ENCODE peak calls at places on chromosome 10, in four cellular contexts. One of them, this sample, is unnamed. For H3K4me1, the result is how much of the 10 kb centered on the place peaks cover.

GRCh38 chr10:93859049-93859655 is 34.6 kb upstream of the SLC35G1 start:
- DNase-seq in H1: no peak
- DNase-seq in stomach: no peak
- DNase-seq in transverse colon: no peak
- DNase-seq in this sample: no peak

GRCh38 chr10:89521368-89521767 is 14.0 kb downstream of the SLC16A12 start:
- DNase-seq in H1: no peak
- DNase-seq in stomach: no peak
- DNase-seq in transverse colon: no peak
- DNase-seq in this sample: no peak

GRCh38 chr10:70299876-70300275 is 16.1 kb upstream of the NPFFR1 start:
- DNase-seq in H1: no peak
- DNase-seq in stomach: no peak
- DNase-seq in transverse colon: no peak
- DNase-seq in this sample: no peak

GRCh38 chr10:61487506-61487905 is 34.3 kb upstream of the TMEM26 start:
- DNase-seq in H1: no peak
- DNase-seq in stomach: no peak
- DNase-seq in transverse colon: no peak
- DNase-seq in this sample: no peak

GRCh38 chr10:29694121-29694520 is 59.4 kb upstream of the SVIL start:
- DNase-seq in H1: no peak
- DNase-seq in stomach: no peak
- DNase-seq in transverse colon: no peak
- DNase-seq in this sample: no peak

GRCh38 chr10:110724937-110725336 is 80.8 kb downstream of the RBM20 start:
- DNase-seq in H1: no peak
- DNase-seq in stomach: no peak
- DNase-seq in transverse colon: no peak
- DNase-seq in this sample: no peak

GRCh38 chr10:34311679-34312078 is 503.4 kb downstream of the PARD3 start:
- DNase-seq in H1: no peak
- DNase-seq in stomach: no peak
- DNase-seq in transverse colon: no peak
- DNase-seq in this sample: no peak

GRCh38 chr10:75398630-75399460 is 2.7 kb downstream of the ZNF503 start:
- DNase-seq in H1: peak
- DNase-seq in stomach: peak
- DNase-seq in transverse colon: peak
- DNase-seq in this sample: no peak

GRCh38 chr10:16441106-16441850 is 4.5 kb downstream of the PTER start:
- DNase-seq in H1: no peak
- DNase-seq in stomach: no peak
- DNase-seq in transverse colon: no peak
- DNase-seq in this sample: no peak

GRCh38 chr10:114687459-114687858 is 29.4 kb upstream of the ABLIM1 start:
- DNase-seq in H1: no peak
- DNase-seq in stomach: no peak
- DNase-seq in transverse colon: no peak
- DNase-seq in this sample: no peak

GRCh38 chr10:35359056-35359455 is 22.7 kb downstream of the CCNY start:
- DNase-seq in H1: no peak
- DNase-seq in stomach: no peak
- DNase-seq in transverse colon: no peak
- DNase-seq in this sample: no peak

GRCh38 chr10:113557389-113558321 is 4.8 kb downstream of the HABP2 start:
- DNase-seq in H1: peak
- DNase-seq in stomach: no peak
- DNase-seq in transverse colon: no peak
- DNase-seq in this sample: no peak

GRCh38 chr10:22630229-22631174 is 83.9 kb downstream of the PIP4K2A start:
- DNase-seq in H1: no peak
- DNase-seq in stomach: no peak
- DNase-seq in transverse colon: no peak
- DNase-seq in this sample: no peak

GRCh38 chr10:67697646-67698245 is 1.8 kb upstream of the CTNNA3 start:
- DNase-seq in H1: no peak
- DNase-seq in stomach: no peak
- DNase-seq in transverse colon: no peak
- DNase-seq in this sample: no peak

GRCh38 chr10:44383749-44384600 is 922 bp downstream of the CXCL12 start:
- DNase-seq in H1: peak
- DNase-seq in stomach: peak
- DNase-seq in transverse colon: no peak
- DNase-seq in this sample: peak

GRCh38 chr10:44944354-44944753 is 15.2 kb upstream of the RASSF4 start:
- DNase-seq in H1: no peak
- DNase-seq in stomach: no peak
- DNase-seq in transverse colon: no peak
- DNase-seq in this sample: no peak

GRCh38 chr10:113158183-113158582 is 208.1 kb downstream of the TCF7L2 start:
- DNase-seq in H1: no peak
- DNase-seq in stomach: no peak
- DNase-seq in transverse colon: no peak
- DNase-seq in this sample: no peak

GRCh38 chr10:34031410-34031809 is 696.9 kb upstream of the NRP1 start:
- DNase-seq in H1: no peak
- DNase-seq in stomach: no peak
- DNase-seq in transverse colon: peak
- DNase-seq in this sample: peak

GRCh38 chr10:96125142-96125515 is 5.0 kb upstream of the ZNF518A start:
- DNase-seq in H1: no peak
- DNase-seq in stomach: no peak
- DNase-seq in transverse colon: no peak
- DNase-seq in this sample: no peak

GRCh38 chr10:131907679-131908078 is 6.9 kb downstream of the PPP2R2D start:
- DNase-seq in H1: no peak
- DNase-seq in stomach: no peak
- DNase-seq in transverse colon: no peak
- DNase-seq in this sample: no peak

GRCh38 chr10:131908151-131908550 is 7.3 kb downstream of the PPP2R2D start:
- DNase-seq in H1: no peak
- DNase-seq in stomach: no peak
- DNase-seq in transverse colon: no peak
- DNase-seq in this sample: no peak

GRCh38 chr10:131905603-131906268 is 4.9 kb downstream of the PPP2R2D start:
- DNase-seq in H1: no peak
- DNase-seq in stomach: no peak
- DNase-seq in transverse colon: no peak
- DNase-seq in this sample: no peak

GRCh38 chr10:131905279-131905595 is 4.4 kb downstream of the PPP2R2D start:
- DNase-seq in H1: no peak
- DNase-seq in stomach: no peak
- DNase-seq in transverse colon: no peak
- DNase-seq in this sample: no peak

GRCh38 chr10:131906269-131906639 is 5.4 kb downstream of the PPP2R2D start:
- DNase-seq in H1: no peak
- DNase-seq in stomach: no peak
- DNase-seq in transverse colon: no peak
- DNase-seq in this sample: no peak
- TF ChIP-seq POLR2AphosphoS5 in H1: no peak
- TF ChIP-seq POLR2AphosphoS5 in stomach: no peak
- TF ChIP-seq POLR2AphosphoS5 in transverse colon: no peak
- TF ChIP-seq POLR2AphosphoS5 in this sample: no peak

DNA sequence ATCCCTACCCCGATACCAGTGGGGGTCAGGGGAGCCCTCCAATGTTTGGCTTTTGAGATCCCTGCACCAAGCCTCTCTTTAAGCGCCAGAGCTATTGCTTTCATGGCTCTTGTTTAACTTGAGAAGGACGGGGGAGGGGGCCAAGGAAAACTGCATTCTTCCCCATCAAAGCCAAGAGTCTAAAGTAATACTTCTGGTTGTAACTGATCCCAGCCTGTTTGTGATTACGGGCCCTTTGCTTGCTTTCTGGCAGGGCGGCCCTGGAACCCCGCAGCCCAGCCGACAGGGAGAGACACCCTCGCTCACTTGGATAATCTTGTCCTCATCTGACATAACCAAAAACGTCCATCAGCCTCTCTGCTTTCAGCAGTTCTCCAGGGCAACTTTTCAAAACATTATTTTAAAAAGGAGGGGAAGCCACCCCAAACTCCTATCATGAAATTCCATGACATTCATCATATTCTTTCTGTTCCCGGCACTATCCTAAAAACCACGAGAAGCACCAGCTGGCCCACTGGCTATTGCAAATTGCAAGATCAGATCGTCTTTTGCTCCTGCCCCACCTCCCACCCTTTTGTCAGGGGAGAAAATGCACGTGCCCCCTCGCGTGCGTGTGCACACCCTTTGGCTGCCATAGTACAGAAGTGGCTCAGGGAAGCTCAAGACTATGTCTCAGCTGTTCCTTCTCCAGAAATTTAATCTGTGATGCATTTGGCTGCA is 154.9 kb downstream of the NEURL1 start:
- DNase-seq in H1: no peak
- DNase-seq in stomach: no peak
- DNase-seq in transverse colon: no peak
- DNase-seq in this sample: no peak
- H3K4me1 ChIP-seq in H1: under half
- H3K4me1 ChIP-seq in stomach: half or more
- H3K4me1 ChIP-seq in transverse colon: under half
- H3K4me1 ChIP-seq in this sample: half or more

GRCh38 chr10:15236340-15236739 is 67.8 kb upstream of the NMT2 start:
- DNase-seq in H1: no peak
- DNase-seq in stomach: no peak
- DNase-seq in transverse colon: no peak
- DNase-seq in this sample: no peak

GRCh38 chr10:15231403-15231802 is 62.9 kb upstream of the NMT2 start:
- DNase-seq in H1: no peak
- DNase-seq in stomach: no peak
- DNase-seq in transverse colon: no peak
- DNase-seq in this sample: no peak

GRCh38 chr10:15238553-15239335 is 70.3 kb upstream of the NMT2 start:
- DNase-seq in H1: no peak
- DNase-seq in stomach: no peak
- DNase-seq in transverse colon: no peak
- DNase-seq in this sample: no peak

GRCh38 chr10:15232279-15232678 is 63.8 kb upstream of the NMT2 start:
- DNase-seq in H1: no peak
- DNase-seq in stomach: no peak
- DNase-seq in transverse colon: no peak
- DNase-seq in this sample: no peak

DNA sequence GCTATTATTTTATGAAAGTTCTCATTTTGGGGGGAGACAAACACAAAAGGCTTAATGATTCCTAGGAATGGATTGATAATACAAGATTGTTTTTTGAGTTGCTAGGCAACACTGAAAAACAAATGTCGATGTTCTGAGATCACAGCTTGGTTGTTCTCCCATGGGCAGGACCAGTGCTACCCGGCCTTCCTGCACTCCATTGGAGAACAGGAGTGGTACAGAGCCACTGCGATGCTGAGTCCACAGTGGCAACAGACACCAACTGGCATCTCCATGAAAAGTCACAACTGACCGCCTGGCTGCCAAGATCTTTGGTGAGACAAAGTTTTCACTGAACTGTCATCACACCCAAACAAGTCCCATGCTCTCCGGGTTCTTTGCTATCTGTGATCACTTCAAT is 68.9 kb upstream of the NMT2 start:
- DNase-seq in H1: no peak
- DNase-seq in stomach: no peak
- DNase-seq in transverse colon: no peak
- DNase-seq in this sample: no peak
- TF ChIP-seq POLR2AphosphoS5 in H1: no peak
- TF ChIP-seq POLR2AphosphoS5 in stomach: no peak
- TF ChIP-seq POLR2AphosphoS5 in transverse colon: peak
- TF ChIP-seq POLR2AphosphoS5 in this sample: no peak

DNA sequence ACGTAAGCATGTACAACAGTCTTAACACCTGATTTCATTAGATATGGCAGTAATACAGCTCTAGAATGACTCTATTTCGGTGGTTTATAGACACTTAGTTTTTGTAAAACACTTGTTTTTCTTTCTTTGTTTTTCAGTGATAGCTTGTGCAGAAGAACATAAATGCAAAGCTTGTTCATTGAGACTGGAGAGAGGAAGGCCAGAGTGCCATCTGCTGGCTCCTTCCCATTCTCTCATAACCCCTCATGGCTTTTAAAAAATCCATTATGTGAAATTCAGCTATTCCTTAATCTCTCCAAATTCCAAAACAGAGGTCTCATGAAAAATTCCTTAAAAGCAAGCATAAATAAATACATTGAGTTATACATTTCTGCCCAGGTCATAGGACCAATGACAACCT is 76.3 kb downstream of the CACNB2 start:
- DNase-seq in H1: no peak
- DNase-seq in stomach: no peak
- DNase-seq in transverse colon: no peak
- DNase-seq in this sample: no peak
- H3K4me1 ChIP-seq in H1: under half
- H3K4me1 ChIP-seq in stomach: under half
- H3K4me1 ChIP-seq in transverse colon: under half
- H3K4me1 ChIP-seq in this sample: under half

GRCh38 chr10:132563485-132564248 is 26.1 kb downstream of the INPP5A start:
- DNase-seq in H1: no peak
- DNase-seq in stomach: no peak
- DNase-seq in transverse colon: peak
- DNase-seq in this sample: no peak

GRCh38 chr10:132562916-132563456 is 25.4 kb downstream of the INPP5A start:
- DNase-seq in H1: no peak
- DNase-seq in stomach: no peak
- DNase-seq in transverse colon: no peak
- DNase-seq in this sample: no peak

GRCh38 chr10:132565516-132566209 is 28.1 kb downstream of the INPP5A start:
- DNase-seq in H1: no peak
- DNase-seq in stomach: no peak
- DNase-seq in transverse colon: no peak
- DNase-seq in this sample: no peak

GRCh38 chr10:132564690-132565089 is 27.1 kb downstream of the INPP5A start:
- DNase-seq in H1: no peak
- DNase-seq in stomach: no peak
- DNase-seq in transverse colon: no peak
- DNase-seq in this sample: no peak

DNA sequence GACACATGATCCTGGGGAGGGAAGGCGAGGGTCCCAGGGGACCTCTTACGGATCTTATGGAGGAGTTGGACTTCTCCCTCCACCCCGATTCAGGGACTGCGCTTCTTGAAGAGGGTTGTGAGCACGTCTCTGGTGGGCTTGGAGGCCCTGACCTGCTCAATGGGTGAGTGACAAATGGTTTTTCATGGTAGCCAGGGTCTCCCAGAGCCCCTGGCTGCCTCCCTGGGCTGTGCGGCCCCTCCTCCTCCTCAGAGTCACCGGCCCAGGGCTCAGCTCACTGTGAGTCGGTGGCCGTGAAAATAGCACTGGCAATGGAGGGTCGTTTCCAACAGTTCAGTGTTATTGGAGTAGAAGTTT is 26.6 kb downstream of the INPP5A start:
- DNase-seq in H1: no peak
- DNase-seq in stomach: no peak
- DNase-seq in transverse colon: no peak
- DNase-seq in this sample: no peak
- TF ChIP-seq POLR2AphosphoS5 in H1: no peak
- TF ChIP-seq POLR2AphosphoS5 in stomach: no peak
- TF ChIP-seq POLR2AphosphoS5 in transverse colon: no peak
- TF ChIP-seq POLR2AphosphoS5 in this sample: no peak

GRCh38 chr10:124653311-124653710 is 90.9 kb downstream of the FAM53B start:
- DNase-seq in H1: no peak
- DNase-seq in stomach: no peak
- DNase-seq in transverse colon: no peak
- DNase-seq in this sample: no peak
- H3K4me1 ChIP-seq in H1: under half
- H3K4me1 ChIP-seq in stomach: half or more
- H3K4me1 ChIP-seq in transverse colon: under half
- H3K4me1 ChIP-seq in this sample: half or more